ENCODE peak calls at places on chromosome 20, in four cellular contexts. One of them, this sample, is unnamed.

GRCh38 chr20:64164123-64164836 is at the start of gene MYT1:
- DNase-seq in K562: no peak
- DNase-seq in HEK293T: no peak
- DNase-seq in HepG2: no peak
- DNase-seq in this sample: no peak

GRCh38 chr20:48843125-48843806 is 15.5 kb upstream of the PREX1 start:
- DNase-seq in K562: peak
- DNase-seq in HEK293T: no peak
- DNase-seq in HepG2: no peak
- DNase-seq in this sample: no peak

GRCh38 chr20:18611492-18611891 is 23.6 kb downstream of the DTD1 start:
- DNase-seq in K562: no peak
- DNase-seq in HEK293T: peak
- DNase-seq in HepG2: no peak
- DNase-seq in this sample: no peak

GRCh38 chr20:47711046-47711752 is 74.1 kb downstream of the SULF2 start:
- DNase-seq in K562: no peak
- DNase-seq in HEK293T: no peak
- DNase-seq in HepG2: peak
- DNase-seq in this sample: no peak

GRCh38 chr20:53738039-53738944 is 144.7 kb upstream of the ZNF217 start:
- DNase-seq in K562: peak
- DNase-seq in HEK293T: peak
- DNase-seq in HepG2: peak
- DNase-seq in this sample: peak

GRCh38 chr20:42370086-42370485 is 751.9 kb upstream of the CHD6 start:
- DNase-seq in K562: no peak
- DNase-seq in HEK293T: no peak
- DNase-seq in HepG2: no peak
- DNase-seq in this sample: no peak

GRCh38 chr20:47360489-47361267 is 4.2 kb upstream of the ZMYND8 start:
- DNase-seq in K562: peak
- DNase-seq in HEK293T: peak
- DNase-seq in HepG2: peak
- DNase-seq in this sample: peak

GRCh38 chr20:45347936-45348809 is at the start of gene SDC4:
- DNase-seq in K562: peak
- DNase-seq in HEK293T: peak
- DNase-seq in HepG2: no peak
- DNase-seq in this sample: peak

GRCh38 chr20:57594092-57594911 is 25.9 kb downstream of the ZBP1 start:
- DNase-seq in K562: peak
- DNase-seq in HEK293T: peak
- DNase-seq in HepG2: peak
- DNase-seq in this sample: peak

GRCh38 chr20:64101731-64102621 is 5.4 kb downstream of the NPBWR2 start:
- DNase-seq in K562: peak
- DNase-seq in HEK293T: peak
- DNase-seq in HepG2: no peak
- DNase-seq in this sample: peak

GRCh38 chr20:21391495-21392298 is 5.6 kb downstream of the NKX2-4 start:
- DNase-seq in K562: no peak
- DNase-seq in HEK293T: no peak
- DNase-seq in HepG2: no peak
- DNase-seq in this sample: peak

GRCh38 chr20:53568351-53568750 is 25.3 kb downstream of the ZNF217 start:
- DNase-seq in K562: no peak
- DNase-seq in HEK293T: no peak
- DNase-seq in HepG2: no peak
- DNase-seq in this sample: no peak

GRCh38 chr20:25453035-25453810 is 45.8 kb downstream of the GINS1 start:
- DNase-seq in K562: no peak
- DNase-seq in HEK293T: peak
- DNase-seq in HepG2: no peak
- DNase-seq in this sample: no peak

GRCh38 chr20:45892828-45893500 is 1.8 kb downstream of the CTSA start:
- DNase-seq in K562: no peak
- DNase-seq in HEK293T: no peak
- DNase-seq in HepG2: no peak
- DNase-seq in this sample: no peak

GRCh38 chr20:22680031-22680740 is 95.8 kb upstream of the FOXA2 start:
- DNase-seq in K562: no peak
- DNase-seq in HEK293T: no peak
- DNase-seq in HepG2: peak
- DNase-seq in this sample: no peak

GRCh38 chr20:10313701-10314100 is 95.1 kb downstream of the SNAP25 start:
- DNase-seq in K562: no peak
- DNase-seq in HEK293T: no peak
- DNase-seq in HepG2: no peak
- DNase-seq in this sample: no peak

GRCh38 chr20:24637941-24638340 is 168.5 kb downstream of the SYNDIG1 start:
- DNase-seq in K562: no peak
- DNase-seq in HEK293T: no peak
- DNase-seq in HepG2: no peak
- DNase-seq in this sample: no peak

GRCh38 chr20:59746155-59746554 is 141.8 kb downstream of the PHACTR3 start:
- DNase-seq in K562: no peak
- DNase-seq in HEK293T: no peak
- DNase-seq in HepG2: no peak
- DNase-seq in this sample: no peak

GRCh38 chr20:50368813-50369224 is 141.4 kb upstream of the PTPN1 start:
- DNase-seq in K562: peak
- DNase-seq in HEK293T: no peak
- DNase-seq in HepG2: peak
- DNase-seq in this sample: no peak

GRCh38 chr20:11453430-11453829 is 464.3 kb upstream of the BTBD3 start:
- DNase-seq in K562: no peak
- DNase-seq in HEK293T: no peak
- DNase-seq in HepG2: no peak
- DNase-seq in this sample: no peak

GRCh38 chr20:16574656-16575355 is 1.6 kb upstream of the KIF16B start:
- DNase-seq in K562: peak
- DNase-seq in HEK293T: peak
- DNase-seq in HepG2: peak
- DNase-seq in this sample: peak

GRCh38 chr20:23926941-23927872 is 47.7 kb upstream of the CST5 start:
- DNase-seq in K562: no peak
- DNase-seq in HEK293T: no peak
- DNase-seq in HepG2: no peak
- DNase-seq in this sample: no peak

GRCh38 chr20:48538058-48538825 is 289.6 kb downstream of the PREX1 start:
- DNase-seq in K562: no peak
- DNase-seq in HEK293T: no peak
- DNase-seq in HepG2: peak
- DNase-seq in this sample: no peak

GRCh38 chr20:10924628-10925266 is 250.9 kb upstream of the JAG1 start:
- DNase-seq in K562: no peak
- DNase-seq in HEK293T: no peak
- DNase-seq in HepG2: no peak
- DNase-seq in this sample: no peak

GRCh38 chr20:32839227-32839981 is 19.3 kb upstream of the EFCAB8 start:
- DNase-seq in K562: no peak
- DNase-seq in HEK293T: no peak
- DNase-seq in HepG2: no peak
- DNase-seq in this sample: no peak

GRCh38 chr20:48716086-48716485 is 111.7 kb downstream of the PREX1 start:
- DNase-seq in K562: no peak
- DNase-seq in HEK293T: no peak
- DNase-seq in HepG2: no peak
- DNase-seq in this sample: no peak

GRCh38 chr20:5003626-5004025 is 2.3 kb upstream of the SLC23A2 start:
- DNase-seq in K562: no peak
- DNase-seq in HEK293T: peak
- DNase-seq in HepG2: no peak
- DNase-seq in this sample: no peak
- TF ChIP-seq ELF4 in K562: no peak
- TF ChIP-seq ELF4 in HEK293T: no peak
- TF ChIP-seq ELF4 in HepG2: no peak
- TF ChIP-seq ELF4 in this sample: no peak

DNA sequence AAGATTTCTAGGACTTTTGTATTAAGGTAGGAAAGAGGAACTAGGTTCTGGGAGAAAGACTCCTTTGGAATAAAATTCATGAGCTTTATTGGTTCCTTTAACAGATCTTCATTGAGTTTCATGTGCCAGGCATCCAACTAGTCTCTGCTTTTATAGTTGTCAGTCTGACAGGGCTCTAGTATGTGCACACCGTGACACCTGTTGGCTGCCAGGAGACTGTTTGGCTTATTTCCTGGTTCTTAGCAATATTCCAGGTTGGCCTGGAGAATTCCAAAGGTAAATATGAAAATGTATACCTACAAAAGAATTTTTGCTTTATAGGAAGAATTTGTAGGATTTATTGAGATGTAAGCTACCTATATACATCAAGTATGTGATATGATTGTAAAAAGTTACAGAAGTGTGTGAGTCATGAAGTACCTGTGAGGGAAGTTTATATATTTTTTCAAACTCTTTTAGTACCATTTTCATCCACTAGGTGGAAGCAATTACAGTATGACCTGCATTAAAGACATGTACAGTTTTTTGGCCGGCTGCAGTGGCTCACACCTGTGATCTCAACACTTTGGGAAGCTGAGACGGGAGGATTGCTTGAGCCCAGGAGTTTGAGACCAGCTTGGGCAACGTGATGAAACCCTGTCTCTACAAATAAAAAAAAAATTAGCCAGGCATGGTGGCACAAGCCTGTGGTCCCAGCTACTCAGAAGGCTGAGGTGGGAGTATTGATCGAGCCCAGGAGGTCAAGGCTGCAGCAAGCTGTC is 35.2 kb downstream of the NDUFAF5 start:
- DNase-seq in K562: peak
- DNase-seq in HEK293T: peak
- DNase-seq in HepG2: peak
- DNase-seq in this sample: peak
- TF ChIP-seq ELF4 in K562: no peak
- TF ChIP-seq ELF4 in HEK293T: no peak
- TF ChIP-seq ELF4 in HepG2: no peak
- TF ChIP-seq ELF4 in this sample: no peak

GRCh38 chr20:44015733-44016103 is 101.1 kb downstream of the TOX2 start:
- DNase-seq in K562: no peak
- DNase-seq in HEK293T: no peak
- DNase-seq in HepG2: no peak
- DNase-seq in this sample: no peak

GRCh38 chr20:44016525-44016924 is 101.9 kb downstream of the TOX2 start:
- DNase-seq in K562: no peak
- DNase-seq in HEK293T: no peak
- DNase-seq in HepG2: no peak
- DNase-seq in this sample: no peak

GRCh38 chr20:44012466-44013226 is 98.0 kb downstream of the TOX2 start:
- DNase-seq in K562: no peak
- DNase-seq in HEK293T: no peak
- DNase-seq in HepG2: no peak
- DNase-seq in this sample: no peak

GRCh38 chr20:44017211-44017610 is 102.6 kb downstream of the TOX2 start:
- DNase-seq in K562: no peak
- DNase-seq in HEK293T: no peak
- DNase-seq in HepG2: no peak
- DNase-seq in this sample: no peak

GRCh38 chr20:44014807-44015732 is 100.4 kb downstream of the TOX2 start:
- DNase-seq in K562: peak
- DNase-seq in HEK293T: no peak
- DNase-seq in HepG2: no peak
- DNase-seq in this sample: no peak
- TF ChIP-seq ELF4 in K562: no peak
- TF ChIP-seq ELF4 in HEK293T: no peak
- TF ChIP-seq ELF4 in HepG2: no peak
- TF ChIP-seq ELF4 in this sample: no peak

GRCh38 chr20:2462484-2462883 is 8.1 kb downstream of the SNRPB start:
- DNase-seq in K562: no peak
- DNase-seq in HEK293T: no peak
- DNase-seq in HepG2: no peak
- DNase-seq in this sample: no peak

GRCh38 chr20:2467412-2467811 is 3.2 kb downstream of the SNRPB start:
- DNase-seq in K562: no peak
- DNase-seq in HEK293T: no peak
- DNase-seq in HepG2: no peak
- DNase-seq in this sample: no peak

GRCh38 chr20:2460752-2461424 is 9.7 kb downstream of the SNRPB start:
- DNase-seq in K562: no peak
- DNase-seq in HEK293T: no peak
- DNase-seq in HepG2: no peak
- DNase-seq in this sample: no peak

GRCh38 chr20:2465100-2465499 is 5.5 kb downstream of the SNRPB start:
- DNase-seq in K562: no peak
- DNase-seq in HEK293T: no peak
- DNase-seq in HepG2: no peak
- DNase-seq in this sample: no peak

DNA sequence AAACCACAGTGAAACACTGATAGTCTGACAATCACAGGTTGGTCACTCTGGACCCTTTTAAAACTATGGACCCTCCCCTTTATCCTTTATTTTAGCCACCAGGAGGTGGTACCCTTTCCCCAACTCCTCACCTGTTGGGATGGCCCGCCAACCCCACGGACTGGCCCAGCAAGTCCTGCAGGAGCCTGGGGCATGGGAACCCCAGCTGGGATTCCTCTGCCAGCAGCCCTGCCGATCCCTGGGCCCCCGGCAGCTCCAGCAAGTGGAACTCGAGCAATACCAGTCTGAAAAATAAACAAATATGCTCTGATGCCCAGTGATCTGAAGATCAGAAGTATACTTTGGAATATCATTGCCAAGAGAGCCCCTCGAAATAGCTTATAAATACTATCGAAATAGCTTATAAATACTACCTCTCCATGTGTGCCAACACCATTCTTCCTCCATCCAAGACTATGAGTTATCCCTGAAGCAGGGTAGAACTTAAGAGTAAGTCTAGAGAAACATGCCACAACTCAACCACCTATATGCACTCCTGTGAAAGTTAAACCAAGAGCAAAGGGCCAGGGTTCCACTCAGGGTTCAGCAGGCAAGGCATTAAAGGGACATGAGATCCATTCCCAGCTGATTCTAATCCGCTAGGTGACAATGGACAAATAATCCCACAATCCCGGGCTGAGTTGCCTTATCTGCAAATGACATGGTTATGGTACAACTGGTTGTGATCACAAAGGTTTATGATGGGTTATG is 6.8 kb downstream of the SNRPB start:
- DNase-seq in K562: no peak
- DNase-seq in HEK293T: no peak
- DNase-seq in HepG2: no peak
- DNase-seq in this sample: no peak
- TF ChIP-seq ELF4 in K562: no peak
- TF ChIP-seq ELF4 in HEK293T: no peak
- TF ChIP-seq ELF4 in HepG2: no peak
- TF ChIP-seq ELF4 in this sample: no peak

This sample was measured in WTC11.